ENCODE peak calls at places on chromosome 4, in seven cellular contexts. K, W, H, S, B, Q and E are unnamed samples.
A peak's percentile ranks its signal among the peaks of the same experiment; 100 is the strongest.

GRCh38 chr4:36255575-36255974 is 11.3 kb upstream of the ARAP2 start:
- DNase-seq in W (no peak), B (no peak), H (no peak), S (no peak), Q (no peak), K (no peak), E (no peak)

GRCh38 chr4:87030606-87031441 is 96.0 kb downstream of the AFF1 start:
- DNase-seq in Q (no peak), B (no peak), H (no peak), S (no peak), K (no peak), W (no peak), E (no peak)

GRCh38 chr4:173252024-173252935 is 81.9 kb downstream of the HMGB2 start:
- DNase-seq in B (no peak), W (peak; percentile 100), Q (peak; percentile 55), H (no peak), K (peak; percentile 100), S (no peak), E (peak; percentile 89)

GRCh38 chr4:15035152-15035551 is 32.9 kb downstream of the CPEB2 start:
- DNase-seq in H (no peak), S (no peak), B (no peak), Q (no peak), K (no peak), W (peak; percentile 76), E (peak; percentile 37)

GRCh38 chr4:72448231-72448630 is 120.8 kb downstream of the ADAMTS3 start:
- DNase-seq in H (no peak), W (no peak), B (no peak), Q (no peak), K (no peak), S (no peak), E (no peak)

GRCh38 chr4:35500812-35501211 is 743.5 kb downstream of the ARAP2 start:
- DNase-seq in K (no peak), Q (no peak), B (no peak), S (no peak), W (no peak), H (no peak), E (no peak)

GRCh38 chr4:51853027-51853682 is 10.2 kb downstream of the DCUN1D4 start:
- DNase-seq in K (no peak), Q (no peak), S (no peak), H (no peak), B (no peak), W (peak; percentile 29), E (no peak)

GRCh38 chr4:3303840-3304715 is 11.3 kb downstream of the RGS12 start:
- DNase-seq in H (no peak), K (no peak), W (no peak), Q (no peak), S (peak; percentile 33), B (peak; percentile 47), E (no peak)

GRCh38 chr4:95426455-95426854 is 122.3 kb downstream of the UNC5C start:
- DNase-seq in B (no peak), S (no peak), W (no peak), Q (no peak), H (no peak), K (no peak), E (no peak)

GRCh38 chr4:146488495-146489174 is 33.1 kb downstream of the SLC10A7 start:
- DNase-seq in B (no peak), W (peak; percentile 80), K (no peak), H (no peak), Q (no peak), S (no peak), E (peak; percentile 83)

GRCh38 chr4:118834960-118835895 is 698 bp downstream of the SEC24D start:
- DNase-seq in S (peak; percentile 41), Q (peak; percentile 43), B (peak; percentile 81), H (no peak), W (peak; percentile 95), K (peak; percentile 76), E (peak; percentile 39)

GRCh38 chr4:166021617-166022016 is 148.6 kb downstream of the TLL1 start:
- DNase-seq in S (no peak), H (no peak), W (no peak), K (no peak), Q (no peak), B (no peak), E (no peak)

GRCh38 chr4:165740911-165741310 is 132.1 kb upstream of the TLL1 start:
- DNase-seq in W (no peak), B (no peak), S (no peak), Q (no peak), K (no peak), H (no peak), E (no peak)

GRCh38 chr4:8554555-8555100 is 25.6 kb upstream of the GPR78 start:
- DNase-seq in Q (no peak), W (no peak), H (peak; percentile 55), K (no peak), B (no peak), S (no peak), E (no peak)

GRCh38 chr4:84238247-84239090 is 260.6 kb downstream of the NKX6-1 start:
- DNase-seq in S (no peak), W (peak; percentile 70), K (no peak), Q (no peak), B (no peak), H (no peak), E (no peak)

GRCh38 chr4:2469192-2469984 is 482 bp downstream of the RNF4 start:
- DNase-seq in K (no peak), H (peak; percentile 92), W (peak; percentile 42), Q (no peak), S (peak; percentile 40), B (no peak), E (no peak)

GRCh38 chr4:174559894-174560293 is 37.6 kb upstream of the HPGD start:
- DNase-seq in K (no peak), W (no peak), Q (no peak), B (no peak), H (no peak), S (no peak), E (no peak)

GRCh38 chr4:43402393-43402792 is 509.9 kb downstream of the GRXCR1 start:
- DNase-seq in K (no peak), S (no peak), Q (no peak), H (no peak), W (no peak), B (no peak), E (no peak)

GRCh38 chr4:77196866-77197265 is 39.9 kb downstream of the CCNG2 start:
- DNase-seq in S (no peak), W (no peak), H (no peak), B (no peak), K (no peak), Q (no peak), E (no peak)

GRCh38 chr4:62913065-62913464 is 1496.2 kb downstream of the TECRL start:
- DNase-seq in Q (no peak), H (no peak), W (no peak), B (no peak), K (no peak), S (no peak), E (no peak)
- TF ChIP-seq CTCF in Q (no peak), H (no peak), W (no peak), B (no peak), K (no peak), S (no peak), E (no peak)

GRCh38 chr4:122851568-122851967 is 24.9 kb downstream of the FGF2 start:
- DNase-seq in B (no peak), Q (no peak), K (no peak), S (no peak), W (no peak), H (no peak), E (no peak)

GRCh38 chr4:122854444-122854843 is 27.8 kb downstream of the FGF2 start:
- DNase-seq in S (peak; percentile 39), K (no peak), H (no peak), B (no peak), W (peak; percentile 45), Q (no peak), E (no peak)

GRCh38 chr4:122855491-122855890 is 28.9 kb downstream of the FGF2 start:
- DNase-seq in B (no peak), W (no peak), H (no peak), K (no peak), Q (no peak), S (no peak), E (no peak)

GRCh38 chr4:122857160-122857559 is 30.5 kb downstream of the FGF2 start:
- DNase-seq in H (no peak), B (no peak), S (no peak), K (no peak), W (no peak), Q (no peak), E (no peak)

GRCh38 chr4:122854860-122855259 is 28.2 kb downstream of the FGF2 start:
- DNase-seq in H (no peak), K (no peak), Q (no peak), B (no peak), W (no peak), S (peak; percentile 67), E (peak; percentile 97)
- H3K4me3 ChIP-seq in H (no peak overlapping the region), K (no peak overlapping the region), Q (peak overlapping the region; percentile 26), B (peak overlapping the region; percentile 58), W (no peak overlapping the region), S (no peak overlapping the region), E (peak overlapping the region; percentile 33)

DNA sequence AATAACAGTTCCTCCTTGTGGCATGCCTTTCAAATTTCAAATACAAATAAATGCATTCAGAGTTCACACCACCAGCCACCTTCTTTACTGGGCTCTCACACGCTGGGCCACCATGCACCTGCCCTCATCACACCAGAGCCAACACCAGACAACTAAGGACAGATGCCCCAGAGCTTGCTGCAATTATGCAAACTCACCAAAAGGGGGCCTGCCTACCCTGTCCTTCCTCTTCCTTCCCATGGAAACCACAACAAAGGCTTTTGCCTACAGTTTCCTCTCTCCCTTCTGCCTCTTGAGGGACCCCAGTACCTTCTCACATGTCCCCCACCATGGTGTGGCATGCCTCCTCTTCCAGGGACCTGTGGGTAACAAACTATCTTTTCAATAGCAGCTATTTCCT is 1333.9 kb upstream of the TENM3 start:
- DNase-seq in W (no peak), S (no peak), H (no peak), Q (no peak), K (no peak), B (no peak), E (no peak)
- TF ChIP-seq CTCF in W (peak; percentile 48), S (no peak), H (no peak), Q (no peak), K (peak; percentile 36), B (no peak), E (peak; percentile 41)

GRCh38 chr4:26863512-26863911 is 2.9 kb downstream of the STIM2 start:
- DNase-seq in H (no peak), B (no peak), W (no peak), K (no peak), S (no peak), Q (no peak), E (no peak)
- H3K4me3 ChIP-seq in H (no peak overlapping the region), B (no peak overlapping the region), W (no peak overlapping the region), K (no peak overlapping the region), S (peak overlapping the region; percentile 69), Q (no peak overlapping the region), E (peak overlapping the region; percentile 94)

DNA sequence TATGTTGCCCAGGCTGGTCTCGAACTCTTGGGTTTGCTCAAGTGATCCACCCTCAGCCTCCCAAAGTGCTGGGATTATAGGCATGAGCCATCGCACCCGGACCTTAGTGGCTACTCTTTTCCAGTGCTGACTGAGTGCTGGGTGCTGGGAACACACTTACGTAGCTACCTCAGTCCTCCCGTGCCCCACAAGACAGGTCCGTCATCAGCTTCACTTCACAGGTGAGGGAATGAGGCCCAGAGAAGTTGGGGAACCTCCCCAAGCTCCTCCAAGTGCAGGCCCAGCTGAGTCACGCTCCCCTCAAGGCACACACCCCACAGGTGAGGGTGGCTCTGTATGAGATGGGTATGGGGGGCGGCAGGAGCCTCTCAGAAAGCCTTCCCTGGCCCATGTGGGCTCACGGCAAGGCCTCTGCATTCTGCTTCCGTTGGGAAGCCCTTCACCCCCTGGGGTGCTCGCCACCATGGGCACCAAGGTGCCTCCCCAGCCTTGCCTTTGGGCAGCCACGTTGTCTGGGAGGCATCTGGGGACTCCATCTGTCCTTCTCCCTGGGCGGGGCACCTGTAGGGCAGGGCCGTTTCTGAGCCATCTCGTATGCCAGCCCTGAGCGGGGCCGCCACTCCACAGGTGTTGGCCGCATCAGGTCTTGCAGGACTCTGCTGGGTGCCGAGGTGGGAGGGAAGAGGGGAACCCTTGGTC is 28.4 kb downstream of the NSG1 start:
- DNase-seq in B (no peak), H (no peak), S (no peak), K (no peak), W (no peak), Q (no peak), E (no peak)
- TF ChIP-seq CTCF in B (no peak), H (no peak), S (no peak), K (no peak), W (no peak), Q (no peak), E (no peak)